ENCODE peak calls at places on chromosomes 6 and 20, in five cellular contexts. Q is occipital lobe; N is NAMALWA; G is fibroblast of pulmonary artery; B is activated CD8-positive, alpha-beta memory T cell treated with anti-CD3 and anti-CD28 coated beads, Interleukin-2, amount 50 U/mL, for 48 hours. X is an unnamed sample.

GRCh38 chr20:52981051-52981450 is 8.9 kb downstream of the TSHZ2 start:
- DNase-seq in N (no peak), B (no peak), G (no peak), Q (no peak), X (no peak)

GRCh38 chr6:74964871-74965441 is 240.9 kb downstream of the COL12A1 start:
- DNase-seq in B (no peak), N (no peak), Q (no peak), G (peak; percentile 24), X (no peak)

GRCh38 chr6:12060780-12061619 is 48.9 kb downstream of the HIVEP1 start:
- DNase-seq in B (peak; percentile 79), Q (peak; percentile 68), G (peak; percentile 77), N (peak; percentile 70), X (peak; percentile 75)

GRCh38 chr6:160995271-160995670 is 3.7 kb downstream of the MAP3K4 start:
- DNase-seq in N (peak; percentile 30), G (no peak), B (no peak), Q (no peak), X (no peak)

GRCh38 chr6:105077592-105078463 is 102.0 kb downstream of the POPDC3 start:
- DNase-seq in G (peak; percentile 71), B (no peak), N (peak; percentile 77), Q (no peak), X (peak; percentile 74)

GRCh38 chr20:15491564-15491963 is 1081.7 kb downstream of the KIF16B start:
- DNase-seq in B (no peak), G (no peak), Q (no peak), N (peak; percentile 15), X (no peak)

GRCh38 chr6:158033751-158034702 is 52.4 kb downstream of the SYNJ2 start:
- DNase-seq in B (no peak), Q (no peak), G (peak; percentile 34), N (no peak), X (no peak)

GRCh38 chr6:16450821-16451220 is 212.4 kb downstream of the GMPR start:
- DNase-seq in G (peak; percentile 24), Q (no peak), B (no peak), N (no peak), X (peak; percentile 37)

GRCh38 chr6:168615837-168616236 is 174.9 kb downstream of the SMOC2 start:
- DNase-seq in G (no peak), Q (no peak), N (no peak), B (no peak), X (no peak)

X was measured in choroid plexus epithelial cell.